ENCODE peak calls at places on chromosomes 3 and 15, in seven cellular contexts. P is A673, Y is uterus, V is AG04450, Q is astrocyte of the cerebellum, C is cardiac fibroblast, N is choroid plexus epithelial cell. W is an unnamed sample.

GRCh38 chr3:197490098-197490497 is 65.7 kb downstream of the BDH1 start:
- DNase-seq in P (no peak), Y (no peak), V (no peak), Q (no peak), C (peak; percentile 70), N (peak; percentile 53), W (peak; percentile 95)

GRCh38 chr15:75380773-75381172 is 12.4 kb upstream of the MAN2C1 start:
- DNase-seq in P (no peak), Y (no peak), V (no peak), Q (no peak), C (no peak), N (no peak), W (no peak)

GRCh38 chr15:66912001-66912400 is 153.4 kb upstream of the SMAD3 start:
- DNase-seq in P (no peak), Y (no peak), V (no peak), Q (no peak), C (no peak), N (no peak), W (no peak)

GRCh38 chr3:149783576-149783975 is 8.8 kb downstream of the ANKUB1 start:
- DNase-seq in P (no peak), Y (no peak), V (peak; percentile 72), Q (peak; percentile 81), C (peak; percentile 51), N (peak; percentile 76), W (peak; percentile 80)

GRCh38 chr3:62100233-62100989 is 272.9 kb downstream of the FEZF2 start:
- DNase-seq in P (no peak), Y (no peak), V (no peak), Q (no peak), C (peak; percentile 28), N (peak; percentile 26), W (no peak)

GRCh38 chr15:68820589-68821189 is at the start of gene ANP32A:
- DNase-seq in P (peak; percentile 98), Y (peak; percentile 96), V (peak; percentile 86), Q (peak; percentile 86), C (peak; percentile 97), N (peak; percentile 96), W (peak; percentile 69)

GRCh38 chr15:88015228-88015860 is 241.2 kb downstream of the NTRK3 start:
- DNase-seq in P (no peak), Y (peak; percentile 27), V (no peak), Q (no peak), C (no peak), N (no peak), W (no peak)

GRCh38 chr15:100468265-100468664 is 60.5 kb downstream of the CERS3 start:
- DNase-seq in P (no peak), Y (no peak), V (no peak), Q (no peak), C (peak; percentile 81), N (peak; percentile 23), W (no peak)

GRCh38 chr15:89121414-89121813 is 33.2 kb downstream of the ABHD2 start:
- DNase-seq in P (no peak), Y (no peak), V (no peak), Q (no peak), C (no peak), N (peak; percentile 61), W (no peak)

GRCh38 chr15:51649659-51650521 is 27.3 kb upstream of the DMXL2 start:
- DNase-seq in P (peak; percentile 77), Y (peak; percentile 61), V (peak; percentile 50), Q (peak; percentile 75), C (peak; percentile 87), N (peak; percentile 91), W (peak; percentile 27)

GRCh38 chr15:81411969-81412633 is 38.1 kb upstream of the TMC3 start:
- DNase-seq in P (no peak), Y (no peak), V (no peak), Q (no peak), C (peak; percentile 12), N (no peak), W (no peak)

GRCh38 chr3:28077566-28077965 is 163.9 kb upstream of the CMC1 start:
- DNase-seq in P (peak; percentile 88), Y (no peak), V (no peak), Q (peak; percentile 58), C (peak; percentile 69), N (peak; percentile 67), W (peak; percentile 34)

GRCh38 chr15:67176195-67176971 is 78.1 kb downstream of the AAGAB start:
- DNase-seq in P (peak; percentile 57), Y (no peak), V (no peak), Q (no peak), C (no peak), N (no peak), W (peak; percentile 98)

GRCh38 chr3:70703305-70704102 is 391.1 kb upstream of the MDFIC2 start:
- DNase-seq in P (no peak), Y (no peak), V (no peak), Q (no peak), C (no peak), N (no peak), W (no peak)

GRCh38 chr3:120324185-120324584 is 25.0 kb downstream of the LRRC58 start:
- DNase-seq in P (no peak), Y (no peak), V (no peak), Q (no peak), C (no peak), N (peak; percentile 38), W (no peak)

DNA sequence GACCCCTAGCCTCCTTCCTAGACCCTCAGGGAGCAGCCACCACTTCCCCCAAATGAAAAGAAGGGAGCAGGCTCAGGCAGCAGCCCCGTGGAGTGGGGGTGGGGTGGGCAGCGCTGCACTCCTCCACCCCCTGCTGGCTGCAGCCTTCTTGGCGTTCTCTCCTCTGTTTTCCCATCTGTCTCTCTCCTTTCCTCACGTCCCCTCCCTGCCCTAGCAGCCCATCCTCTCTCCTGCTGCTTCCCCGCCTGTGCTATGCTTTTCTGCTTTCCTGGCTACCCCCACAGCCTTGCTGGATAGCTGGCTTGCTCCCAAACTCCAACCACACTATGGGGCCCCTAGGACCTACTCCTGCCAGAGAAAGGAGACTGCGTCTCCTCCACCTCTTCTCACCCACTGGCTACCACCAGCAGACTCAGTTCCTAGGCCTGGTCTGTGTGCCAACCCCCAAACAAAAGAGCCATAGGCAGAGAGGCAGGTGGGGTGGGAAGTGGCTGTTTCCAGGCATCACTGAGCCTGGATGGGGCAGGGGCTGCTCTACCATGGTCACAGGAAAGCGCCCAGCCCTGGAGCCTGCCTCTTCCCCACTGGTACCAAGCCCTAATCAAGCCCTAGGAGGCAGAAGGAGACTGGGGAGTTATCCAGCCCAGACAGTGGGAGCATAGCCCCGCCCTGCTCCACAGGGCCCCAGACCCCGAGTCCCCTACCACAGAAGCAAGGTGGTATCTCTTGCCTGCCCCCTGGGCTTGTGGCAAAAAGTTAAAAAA is 3.4 kb upstream of the DISP2 start:
- DNase-seq in P (peak; percentile 73), Y (no peak), V (no peak), Q (no peak), C (peak; percentile 85), N (peak; percentile 72), W (no peak)
- TF ChIP-seq CTCF in P (peak; percentile 46), Y (peak; percentile 19), V (peak; percentile 76), Q (peak; percentile 42), C (peak; percentile 77), N (peak; percentile 71), W (peak; percentile 80)

DNA sequence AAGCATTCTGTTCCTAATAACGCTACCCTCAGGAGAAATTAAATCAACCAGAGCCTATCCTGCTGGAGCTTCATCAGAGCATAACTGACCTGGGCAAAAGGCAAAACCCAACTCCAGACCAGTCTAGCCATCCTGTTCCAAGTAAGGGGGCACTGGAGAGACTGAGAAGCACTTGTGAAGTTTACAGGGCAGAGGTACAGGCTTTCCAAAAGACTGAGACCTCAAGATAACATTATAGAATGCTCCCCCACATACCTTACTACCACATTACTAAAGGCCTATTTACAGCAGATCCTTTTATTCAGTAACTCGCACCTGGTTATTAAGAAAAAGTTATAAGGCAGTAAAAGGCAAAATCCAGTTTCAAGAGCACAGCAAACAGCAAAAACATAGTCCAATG is 35.5 kb downstream of the RFX7 start:
- DNase-seq in P (no peak), Y (no peak), V (no peak), Q (no peak), C (no peak), N (no peak), W (no peak)
- H3K4me3 ChIP-seq in P (no peak overlapping the region), Y (no peak overlapping the region), V (no peak overlapping the region), Q (no peak overlapping the region), C (no peak overlapping the region), N (no peak overlapping the region), W (no peak overlapping the region)

GRCh38 chr15:74134387-74135027 is 4.1 kb downstream of the ISLR2 start:
- DNase-seq in P (no peak), Y (no peak), V (no peak), Q (no peak), C (no peak), N (no peak), W (no peak)
- TF ChIP-seq CTCF in P (peak; percentile 41), Y (peak; percentile 2), V (peak; percentile 57), Q (peak; percentile 58), C (peak; percentile 43), N (peak; percentile 38), W (peak; percentile 77)

DNA sequence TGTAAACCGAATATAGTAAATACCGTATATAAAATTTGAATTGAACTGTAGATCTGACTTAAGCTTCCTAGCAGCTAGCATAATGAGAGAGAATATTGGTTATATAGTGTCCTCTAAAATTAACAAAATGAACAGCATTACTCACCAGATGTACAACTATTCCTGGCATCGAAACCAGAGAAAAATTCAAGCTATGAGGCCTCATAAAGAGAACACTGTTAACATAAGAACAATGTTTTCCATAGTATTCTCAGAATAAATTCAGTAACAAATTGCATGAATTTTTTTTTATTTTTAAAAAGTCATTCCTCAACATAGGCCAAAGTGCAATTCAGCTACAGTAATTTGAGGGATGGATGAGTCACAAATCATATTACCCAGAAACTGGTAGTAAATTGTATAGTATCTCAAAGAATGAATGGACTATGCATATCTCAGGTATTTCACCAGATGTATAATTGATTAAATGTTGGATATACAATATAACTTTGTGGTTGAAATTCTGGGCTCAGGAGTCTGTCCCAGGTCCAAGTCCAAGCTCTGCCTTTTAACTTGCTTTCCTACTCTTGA is 5.0 kb downstream of the TMEM207 start:
- DNase-seq in P (no peak), Y (no peak), V (no peak), Q (no peak), C (no peak), N (peak; percentile 51), W (no peak)
- H3K4me3 ChIP-seq in P (no peak overlapping the region), Y (no peak overlapping the region), V (no peak overlapping the region), Q (no peak overlapping the region), C (no peak overlapping the region), N (no peak overlapping the region), W (no peak overlapping the region)

W was measured in retinal pigment epithelial cell.